ENCODE peak calls at places on chromosomes 13 and 19, in nine cellular contexts. G, Z, O, H, U, Y, W, D and K are unnamed samples.

GRCh38 chr19:19548915-19549537 is 11.0 kb downstream of the CILP2 start:
- DNase-seq in H (no peak), U (no peak), Y (no peak), W (peak), G (peak), O (no peak), D (peak), Z (no peak), K (no peak)

GRCh38 chr19:4474504-4475136 is 2.5 kb downstream of the HDGFL2 start:
- DNase-seq in U (no peak), O (no peak), G (peak), D (peak), Y (peak), W (peak), Z (no peak), H (no peak), K (peak)

GRCh38 chr13:32783067-32783466 is 196.8 kb downstream of the PDS5B start:
- DNase-seq in W (peak), H (no peak), Z (no peak), U (no peak), G (peak), O (no peak), Y (no peak), D (peak), K (no peak)

GRCh38 chr19:29625316-29625715 is 19.2 kb downstream of the POP4 start:
- DNase-seq in Y (no peak), Z (no peak), W (no peak), O (no peak), D (no peak), H (no peak), U (no peak), G (no peak), K (no peak)

GRCh38 chr19:35269425-35270117 is 809 bp downstream of the USF2 start:
- DNase-seq in H (peak), W (peak), Z (peak), U (no peak), D (peak), G (peak), Y (peak), O (peak), K (peak)

GRCh38 chr19:10420444-10421239 is at the start of gene PDE4A:
- DNase-seq in Y (no peak), W (no peak), G (peak), Z (peak), H (no peak), O (no peak), U (no peak), D (peak), K (peak)

GRCh38 chr19:43504426-43505185 is at the start of gene PHLDB3:
- DNase-seq in G (no peak), Z (peak), Y (no peak), O (peak), H (no peak), W (no peak), D (no peak), U (no peak), K (peak)

GRCh38 chr19:5908773-5909442 is 4.2 kb downstream of the VMAC start:
- DNase-seq in U (no peak), W (no peak), H (no peak), D (no peak), Y (no peak), O (no peak), Z (no peak), G (no peak), K (no peak)

GRCh38 chr13:102484329-102484728 is 82.5 kb upstream of the FGF14 start:
- DNase-seq in O (no peak), W (peak), U (no peak), D (no peak), Z (no peak), G (peak), Y (no peak), H (no peak), K (no peak)

GRCh38 chr13:25901460-25902376 is 150.1 kb downstream of the SHISA2 start:
- DNase-seq in D (peak), Y (no peak), H (no peak), Z (no peak), U (no peak), O (no peak), W (peak), G (peak), K (peak)

GRCh38 chr19:11420429-11420893 is 1.3 kb upstream of the RGL3 start:
- DNase-seq in H (peak), W (peak), D (peak), Z (peak), Y (no peak), G (no peak), U (no peak), O (peak), K (no peak)

GRCh38 chr19:54677217-54677616 is 14.4 kb downstream of the LILRB4 start:
- DNase-seq in H (no peak), D (no peak), O (no peak), Y (no peak), Z (no peak), U (no peak), G (no peak), W (no peak), K (no peak)

GRCh38 chr19:29084266-29084665 is 128.7 kb downstream of the UQCRFS1 start:
- DNase-seq in D (no peak), Y (no peak), W (peak), U (no peak), H (no peak), G (no peak), Z (no peak), O (no peak), K (peak)

GRCh38 chr19:54653181-54653809 is 9.5 kb upstream of the LILRB4 start:
- DNase-seq in D (peak), U (no peak), H (no peak), W (peak), O (no peak), Y (no peak), G (peak), Z (no peak), K (peak)

GRCh38 chr13:98664510-98664909 is 87.6 kb upstream of the STK24 start:
- DNase-seq in Y (no peak), D (no peak), U (no peak), H (no peak), O (no peak), G (no peak), Z (no peak), W (no peak), K (no peak)

GRCh38 chr13:73938375-73939070 is 195.7 kb downstream of the KLF12 start:
- DNase-seq in G (peak), O (no peak), U (no peak), Z (no peak), Y (no peak), H (no peak), D (peak), W (peak), K (no peak)

GRCh38 chr19:49335071-49335783 is at the start of gene CD37:
- DNase-seq in W (no peak), O (peak), D (no peak), U (no peak), Y (peak), Z (peak), G (no peak), H (no peak), K (peak)
- H3K4me3 ChIP-seq in W (no peak), O (no peak), D (no peak), U (peak), Y (peak), Z (peak), G (no peak), H (peak), K (peak)

GRCh38 chr13:96551540-96551939 is 442.7 kb downstream of the OXGR1 start:
- DNase-seq in Z (no peak), O (no peak), U (no peak), Y (no peak), W (no peak), H (no peak), G (no peak), D (no peak), K (no peak)
- TF ChIP-seq CTCF in Z (no peak), O (no peak), U (no peak), Y (no peak), W (no peak), H (no peak), G (no peak), D (no peak), K (no peak)

DNA sequence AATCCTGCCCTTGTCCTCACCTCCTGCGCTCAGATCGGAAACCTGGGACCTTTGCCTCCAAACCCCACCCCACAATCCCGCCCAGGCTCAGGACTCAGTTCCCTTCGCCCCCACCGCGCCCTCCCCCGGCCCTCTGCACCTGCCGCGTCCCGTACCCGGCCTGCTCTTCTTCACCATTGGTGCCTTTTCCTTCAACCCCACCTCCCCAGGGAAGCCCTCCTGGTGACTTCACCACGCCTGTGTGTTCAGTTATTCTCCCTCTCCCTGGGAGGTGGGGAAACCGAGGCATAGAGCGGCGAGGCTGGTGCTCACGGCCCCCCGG is 19.3 kb upstream of the TCF3 start:
- DNase-seq in H (no peak), Z (no peak), O (no peak), U (no peak), W (no peak), D (no peak), Y (no peak), G (no peak), K (no peak)
- H3K4me3 ChIP-seq in H (no peak), Z (no peak), O (no peak), U (peak), W (no peak), D (no peak), Y (no peak), G (no peak), K (peak)

DNA sequence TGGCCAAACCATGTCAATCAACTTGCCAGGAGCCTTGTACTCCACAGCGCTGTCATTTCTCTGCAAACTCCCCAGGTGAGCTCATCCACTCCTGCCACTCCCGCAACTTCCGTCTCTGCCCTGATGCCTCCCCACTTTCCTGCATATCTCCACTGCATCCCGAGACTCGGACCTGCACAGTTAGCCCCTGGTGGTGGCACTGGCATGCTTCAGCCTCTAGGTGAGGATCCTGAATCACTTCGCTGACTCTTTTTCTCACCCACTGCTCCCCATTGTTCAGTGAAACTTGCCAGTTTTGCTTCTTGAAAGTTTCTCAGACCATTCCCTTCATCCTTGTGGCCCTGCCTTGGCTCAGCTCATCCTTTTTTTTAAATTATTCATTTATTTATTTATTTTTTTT is 3.4 kb upstream of the CTU1 start:
- DNase-seq in O (no peak), U (no peak), Y (no peak), H (no peak), D (peak), Z (no peak), W (no peak), G (no peak), K (no peak)
- TF ChIP-seq CTCF in O (no peak), U (no peak), Y (no peak), H (no peak), D (peak), Z (no peak), W (peak), G (peak), K (peak)